ENCODE peak calls at places on chromosomes 4 and X, in nine cellular contexts. G is IMR-90, M is PC-3, C is esophagus squamous epithelium, L is psoas muscle, U is HCT116, D is Peyer's patch, O is cardiac muscle cell, H is colonic mucosa. E is an unnamed sample. For H3K4me1, the result is how much of the 10 kb centered on the place peaks cover.

GRCh38 chr4:22190855-22191254 is 242.3 kb upstream of the KCNIP4 start:
- DNase-seq in C (no peak), H (no peak), U (no peak), O (peak), G (peak), L (no peak), D (no peak), M (peak), E (no peak)

GRCh38 chrX:10660171-10660570 is 39.8 kb upstream of the MID1 start:
- DNase-seq in O (no peak), M (no peak), L (no peak), D (no peak), C (no peak), U (no peak), H (no peak), G (no peak), E (no peak)

GRCh38 chrX:35016051-35016450 is 73.5 kb downstream of the FAM47B start:
- DNase-seq in M (no peak), D (no peak), G (peak), U (no peak), O (no peak), L (no peak), C (no peak), H (no peak), E (no peak)

GRCh38 chr4:105878668-105879067 is 16.6 kb upstream of the NPNT start:
- DNase-seq in L (no peak), H (no peak), U (no peak), M (no peak), G (no peak), O (no peak), D (no peak), C (no peak), E (no peak)

GRCh38 chr4:6855692-6856297 is 53.8 kb upstream of the TBC1D14 start:
- DNase-seq in C (no peak), M (peak), L (no peak), U (no peak), O (peak), D (no peak), G (peak), H (no peak), E (no peak)

GRCh38 chr4:152935138-152935537 is 985 bp upstream of the FHDC1 start:
- DNase-seq in H (peak), D (no peak), U (peak), O (no peak), C (no peak), L (no peak), G (no peak), M (peak), E (no peak)

GRCh38 chr4:152571296-152571695 is 35.4 kb upstream of the FBXW7 start:
- DNase-seq in G (no peak), C (no peak), U (no peak), H (no peak), L (no peak), D (no peak), M (no peak), O (no peak), E (no peak)

GRCh38 chr4:150986085-150986484 is 29.0 kb downstream of the LRBA start:
- DNase-seq in L (no peak), H (no peak), O (no peak), C (no peak), M (no peak), G (no peak), D (no peak), U (no peak), E (no peak)

GRCh38 chr4:78357122-78357521 is 194.4 kb upstream of the ANXA3 start:
- DNase-seq in O (no peak), U (no peak), D (no peak), G (no peak), H (no peak), L (no peak), M (no peak), C (no peak), E (no peak)

GRCh38 chrX:118221257-118221656 is 104.6 kb upstream of the KLHL13 start:
- DNase-seq in H (no peak), O (no peak), C (no peak), D (no peak), M (no peak), G (no peak), L (no peak), U (no peak), E (no peak)

GRCh38 chr4:76658231-76659102 is 223.4 kb downstream of the SHROOM3 start:
- DNase-seq in L (no peak), D (no peak), O (peak), C (no peak), U (no peak), H (no peak), G (peak), M (peak), E (no peak)

GRCh38 chr4:41692717-41693345 is 55.7 kb downstream of the PHOX2B start:
- DNase-seq in H (peak), O (peak), G (peak), D (no peak), U (peak), M (peak), L (peak), C (no peak), E (peak)

GRCh38 chr4:141898336-141898735 is 262.0 kb downstream of the IL15 start:
- DNase-seq in G (no peak), U (no peak), D (no peak), C (no peak), O (no peak), H (no peak), M (no peak), L (no peak), E (no peak)

GRCh38 chr4:145883173-145883572 is 55.5 kb downstream of the ZNF827 start:
- DNase-seq in M (no peak), L (no peak), D (no peak), G (no peak), O (no peak), C (no peak), U (no peak), H (no peak), E (no peak)

GRCh38 chr4:86032476-86033022 is 327.3 kb downstream of the MAPK10 start:
- DNase-seq in G (peak), D (no peak), O (peak), H (no peak), U (no peak), M (peak), L (peak), C (no peak), E (no peak)

GRCh38 chr4:43587746-43588145 is 695.2 kb downstream of the GRXCR1 start:
- DNase-seq in U (no peak), D (no peak), H (no peak), C (no peak), G (no peak), L (no peak), O (no peak), M (no peak), E (no peak)

GRCh38 chr4:110589297-110589696 is 33.6 kb downstream of the PITX2 start:
- DNase-seq in O (peak), U (no peak), G (peak), M (peak), D (no peak), L (no peak), H (no peak), C (no peak), E (no peak)

GRCh38 chrX:13101439-13102139 is 57.2 kb upstream of the FAM9C start:
- DNase-seq in G (peak), L (peak), U (peak), M (peak), D (peak), H (peak), C (no peak), O (peak), E (peak)

GRCh38 chr4:43234626-43235025 is 342.1 kb downstream of the GRXCR1 start:
- DNase-seq in M (no peak), O (peak), L (no peak), C (no peak), G (peak), U (no peak), H (no peak), D (no peak), E (no peak)

GRCh38 chr4:83964996-83965541 is 429.2 kb downstream of the GPAT3 start:
- DNase-seq in H (no peak), L (no peak), C (no peak), U (no peak), D (no peak), G (peak), O (no peak), M (no peak), E (no peak)

GRCh38 chr4:103443324-103443723 is 245.2 kb upstream of the CENPE start:
- DNase-seq in M (peak), G (no peak), D (no peak), U (peak), L (no peak), O (no peak), H (no peak), C (no peak), E (no peak)

GRCh38 chrX:8607326-8607725 is 124.6 kb downstream of the ANOS1 start:
- DNase-seq in O (peak), U (no peak), C (no peak), H (no peak), D (no peak), M (peak), L (no peak), G (no peak), E (no peak)

GRCh38 chr4:36322921-36323354 is 41.5 kb downstream of the DTHD1 start:
- DNase-seq in O (no peak), U (no peak), H (no peak), L (no peak), M (no peak), C (no peak), D (no peak), G (no peak), E (no peak)

GRCh38 chrX:44082829-44083228 is 109.6 kb upstream of the NDP start:
- DNase-seq in O (no peak), C (no peak), G (no peak), M (no peak), U (no peak), H (no peak), L (no peak), D (no peak), E (no peak)

GRCh38 chr4:10096976-10097330 is 19.6 kb downstream of the WDR1 start:
- DNase-seq in M (no peak), O (no peak), U (no peak), H (no peak), L (no peak), D (no peak), C (no peak), G (no peak), E (no peak)

GRCh38 chr4:10096201-10096975 is 20.2 kb downstream of the WDR1 start:
- DNase-seq in L (peak), G (peak), O (peak), H (peak), U (peak), C (no peak), M (peak), D (peak), E (peak)

GRCh38 chr4:10093801-10094552 is 22.6 kb downstream of the WDR1 start:
- DNase-seq in D (no peak), O (peak), L (peak), U (no peak), H (no peak), C (no peak), G (peak), M (no peak), E (peak)

GRCh38 chr4:10094841-10095240 is 21.8 kb downstream of the WDR1 start:
- DNase-seq in C (no peak), G (no peak), U (no peak), L (peak), H (no peak), D (no peak), M (no peak), O (no peak), E (no peak)

DNA sequence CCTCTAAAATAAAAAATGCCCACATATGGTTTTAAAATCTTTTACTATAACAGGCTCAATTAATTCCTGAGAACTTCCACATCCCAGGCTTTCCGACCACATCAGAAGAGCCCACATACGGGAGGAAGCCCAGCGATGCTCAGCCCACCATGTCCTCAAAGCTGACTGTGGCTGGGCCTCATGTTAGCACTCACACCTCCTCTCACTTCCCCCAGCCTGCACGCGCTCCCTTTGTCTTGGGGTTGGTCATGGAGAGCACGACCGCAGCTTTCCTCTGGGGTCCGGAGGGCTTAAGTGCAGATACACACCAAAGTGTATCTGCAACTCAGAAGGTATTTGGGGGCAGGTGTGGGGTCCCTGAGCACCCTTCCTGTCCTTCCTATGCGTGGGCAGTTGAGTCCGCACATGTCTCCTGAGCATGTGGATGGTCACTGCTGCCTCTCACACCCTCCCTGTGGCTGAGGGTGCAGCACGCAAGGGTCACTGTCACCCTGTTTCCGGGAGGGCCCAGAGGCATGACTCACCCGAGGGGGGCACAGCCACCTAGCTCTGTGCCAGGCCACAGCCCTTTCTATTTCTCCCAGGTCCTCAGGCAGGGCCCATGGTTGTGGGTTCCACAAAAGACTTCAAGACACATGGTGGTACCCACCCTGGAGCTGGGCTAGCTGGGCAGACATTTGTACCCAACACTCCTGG is 21.2 kb downstream of the WDR1 start:
- DNase-seq in G (no peak), M (peak), C (no peak), O (no peak), D (no peak), L (peak), H (no peak), U (no peak), E (no peak)
- H3K4me1 ChIP-seq in G (half or more), M (under half), C (half or more), O (half or more), D (under half), L (half or more), H (under half), U (under half), E (under half)

GRCh38 chrX:115366535-115366934 is 77.0 kb downstream of the LUZP4 start:
- DNase-seq in O (no peak), L (no peak), M (no peak), C (no peak), U (no peak), D (no peak), G (no peak), H (no peak), E (no peak)
- H3K4me3 ChIP-seq in O (no peak), L (no peak), M (no peak), C (no peak), U (no peak), D (no peak), G (no peak), H (no peak), E (no peak)

GRCh38 chr4:2299794-2300193 is 37.9 kb upstream of the MXD4 start:
- DNase-seq in D (no peak), C (no peak), O (no peak), M (no peak), L (no peak), H (no peak), U (no peak), G (no peak), E (no peak)

GRCh38 chr4:2301806-2302205 is 39.9 kb upstream of the MXD4 start:
- DNase-seq in H (peak), G (no peak), D (peak), L (no peak), C (no peak), U (no peak), O (no peak), M (no peak), E (no peak)

GRCh38 chr4:2300431-2300861 is 38.5 kb upstream of the MXD4 start:
- DNase-seq in G (no peak), D (no peak), H (no peak), L (no peak), C (no peak), O (no peak), M (no peak), U (no peak), E (no peak)

GRCh38 chr4:2302387-2303119 is 40.6 kb upstream of the MXD4 start:
- DNase-seq in L (no peak), C (no peak), G (no peak), D (peak), O (no peak), M (no peak), H (peak), U (no peak), E (no peak)

GRCh38 chr4:2301221-2301642 is 39.3 kb upstream of the MXD4 start:
- DNase-seq in M (no peak), H (peak), D (no peak), L (no peak), O (no peak), C (no peak), U (no peak), G (no peak), E (no peak)
- TF ChIP-seq CTCF in M (no peak), H (no peak), D (no peak), L (no peak), O (no peak), C (no peak), U (no peak), G (no peak), E (no peak)

GRCh38 chrX:111216293-111216801 is 53.9 kb downstream of the CAPN6 start:
- DNase-seq in L (no peak), M (no peak), O (no peak), G (no peak), D (no peak), C (no peak), H (no peak), U (no peak), E (no peak)
- H3K4me1 ChIP-seq in L (under half), M (under half), O (under half), G (under half), D (under half), C (under half), H (under half), U (under half), E (under half)